ENCODE peak calls at places on chromosomes 16 and 17, in ten cellular contexts. One of them, this sample, is unnamed. For H3K36me3, the result is how much of the 10 kb centered on the place peaks cover.

GRCh38 chr17:49993423-49994037 is 1.5 kb downstream of the DLX3 start:
- DNase-seq in thoracic aorta: no peak
- DNase-seq in mesendoderm: peak
- DNase-seq in Caco-2: no peak
- DNase-seq in transverse colon: no peak
- DNase-seq in tibial nerve: no peak
- DNase-seq in fibroblast of lung: peak
- DNase-seq in heart right ventricle: no peak
- DNase-seq in adrenal gland: peak
- DNase-seq in brain microvascular endothelial cell: no peak
- DNase-seq in this sample: peak

GRCh38 chr17:39138416-39139136 is 12.9 kb downstream of the PLXDC1 start:
- DNase-seq in tibial nerve: no peak
- DNase-seq in Caco-2: no peak
- DNase-seq in transverse colon: no peak
- DNase-seq in thoracic aorta: no peak
- DNase-seq in fibroblast of lung: peak
- DNase-seq in mesendoderm: no peak
- DNase-seq in heart right ventricle: no peak
- DNase-seq in adrenal gland: no peak
- DNase-seq in brain microvascular endothelial cell: no peak
- DNase-seq in this sample: no peak

GRCh38 chr17:72143245-72143644 is 22.4 kb downstream of the SOX9 start:
- DNase-seq in transverse colon: no peak
- DNase-seq in adrenal gland: no peak
- DNase-seq in mesendoderm: no peak
- DNase-seq in tibial nerve: no peak
- DNase-seq in fibroblast of lung: no peak
- DNase-seq in brain microvascular endothelial cell: no peak
- DNase-seq in Caco-2: no peak
- DNase-seq in thoracic aorta: no peak
- DNase-seq in heart right ventricle: no peak
- DNase-seq in this sample: no peak

GRCh38 chr17:29619251-29619650 is 3.5 kb downstream of the CORO6 start:
- DNase-seq in mesendoderm: peak
- DNase-seq in tibial nerve: no peak
- DNase-seq in adrenal gland: no peak
- DNase-seq in fibroblast of lung: peak
- DNase-seq in brain microvascular endothelial cell: no peak
- DNase-seq in thoracic aorta: no peak
- DNase-seq in heart right ventricle: peak
- DNase-seq in Caco-2: no peak
- DNase-seq in transverse colon: no peak
- DNase-seq in this sample: peak

GRCh38 chr16:72829846-72830620 is 217.9 kb downstream of the ZFHX3 start:
- DNase-seq in thoracic aorta: no peak
- DNase-seq in tibial nerve: no peak
- DNase-seq in brain microvascular endothelial cell: no peak
- DNase-seq in transverse colon: no peak
- DNase-seq in heart right ventricle: no peak
- DNase-seq in mesendoderm: no peak
- DNase-seq in adrenal gland: no peak
- DNase-seq in Caco-2: no peak
- DNase-seq in fibroblast of lung: no peak
- DNase-seq in this sample: no peak

GRCh38 chr17:79042421-79043190 is 18.6 kb downstream of the C1QTNF1 start:
- DNase-seq in heart right ventricle: peak
- DNase-seq in thoracic aorta: no peak
- DNase-seq in tibial nerve: peak
- DNase-seq in fibroblast of lung: no peak
- DNase-seq in Caco-2: peak
- DNase-seq in brain microvascular endothelial cell: peak
- DNase-seq in adrenal gland: peak
- DNase-seq in mesendoderm: peak
- DNase-seq in transverse colon: peak
- DNase-seq in this sample: peak

GRCh38 chr17:73592531-73592961 is 51.7 kb downstream of the SDK2 start:
- DNase-seq in adrenal gland: peak
- DNase-seq in thoracic aorta: no peak
- DNase-seq in Caco-2: no peak
- DNase-seq in brain microvascular endothelial cell: no peak
- DNase-seq in mesendoderm: no peak
- DNase-seq in fibroblast of lung: no peak
- DNase-seq in heart right ventricle: no peak
- DNase-seq in tibial nerve: no peak
- DNase-seq in transverse colon: no peak
- DNase-seq in this sample: no peak

GRCh38 chr17:3796110-3796821 is 4.7 kb downstream of the ITGAE start:
- DNase-seq in heart right ventricle: no peak
- DNase-seq in tibial nerve: no peak
- DNase-seq in mesendoderm: no peak
- DNase-seq in transverse colon: peak
- DNase-seq in brain microvascular endothelial cell: no peak
- DNase-seq in thoracic aorta: no peak
- DNase-seq in fibroblast of lung: peak
- DNase-seq in Caco-2: no peak
- DNase-seq in adrenal gland: peak
- DNase-seq in this sample: peak

GRCh38 chr17:50087246-50087911 is 7.8 kb upstream of the PDK2 start:
- DNase-seq in mesendoderm: peak
- DNase-seq in thoracic aorta: no peak
- DNase-seq in brain microvascular endothelial cell: peak
- DNase-seq in heart right ventricle: peak
- DNase-seq in transverse colon: peak
- DNase-seq in fibroblast of lung: peak
- DNase-seq in Caco-2: peak
- DNase-seq in tibial nerve: peak
- DNase-seq in adrenal gland: peak
- DNase-seq in this sample: peak

GRCh38 chr17:30450125-30451027 is 26.8 kb upstream of the GOSR1 start:
- DNase-seq in Caco-2: peak
- DNase-seq in tibial nerve: no peak
- DNase-seq in adrenal gland: no peak
- DNase-seq in transverse colon: no peak
- DNase-seq in mesendoderm: no peak
- DNase-seq in heart right ventricle: no peak
- DNase-seq in brain microvascular endothelial cell: peak
- DNase-seq in thoracic aorta: no peak
- DNase-seq in fibroblast of lung: no peak
- DNase-seq in this sample: no peak

GRCh38 chr17:44921122-44921882 is 6.0 kb upstream of the GFAP start:
- DNase-seq in adrenal gland: no peak
- DNase-seq in thoracic aorta: no peak
- DNase-seq in heart right ventricle: no peak
- DNase-seq in Caco-2: peak
- DNase-seq in transverse colon: no peak
- DNase-seq in tibial nerve: no peak
- DNase-seq in brain microvascular endothelial cell: no peak
- DNase-seq in fibroblast of lung: no peak
- DNase-seq in mesendoderm: peak
- DNase-seq in this sample: peak

GRCh38 chr16:8623634-8624033 is 2.1 kb downstream of the METTL22 start:
- DNase-seq in fibroblast of lung: peak
- DNase-seq in transverse colon: no peak
- DNase-seq in adrenal gland: no peak
- DNase-seq in mesendoderm: peak
- DNase-seq in heart right ventricle: no peak
- DNase-seq in thoracic aorta: no peak
- DNase-seq in tibial nerve: no peak
- DNase-seq in Caco-2: no peak
- DNase-seq in brain microvascular endothelial cell: no peak
- DNase-seq in this sample: no peak

GRCh38 chr17:19464033-19465026 is 53.3 kb downstream of the RNF112 start:
- DNase-seq in fibroblast of lung: peak
- DNase-seq in brain microvascular endothelial cell: no peak
- DNase-seq in heart right ventricle: no peak
- DNase-seq in adrenal gland: peak
- DNase-seq in Caco-2: no peak
- DNase-seq in transverse colon: no peak
- DNase-seq in thoracic aorta: no peak
- DNase-seq in mesendoderm: no peak
- DNase-seq in tibial nerve: peak
- DNase-seq in this sample: no peak

GRCh38 chr16:89153848-89154271 is 17.7 kb upstream of the CDH15 start:
- DNase-seq in tibial nerve: no peak
- DNase-seq in mesendoderm: no peak
- DNase-seq in transverse colon: no peak
- DNase-seq in heart right ventricle: no peak
- DNase-seq in adrenal gland: no peak
- DNase-seq in thoracic aorta: no peak
- DNase-seq in Caco-2: no peak
- DNase-seq in brain microvascular endothelial cell: no peak
- DNase-seq in fibroblast of lung: no peak
- DNase-seq in this sample: no peak

GRCh38 chr17:77794846-77795245 is 163.7 kb upstream of the TNRC6C start:
- DNase-seq in mesendoderm: no peak
- DNase-seq in thoracic aorta: no peak
- DNase-seq in tibial nerve: no peak
- DNase-seq in Caco-2: no peak
- DNase-seq in heart right ventricle: no peak
- DNase-seq in adrenal gland: no peak
- DNase-seq in fibroblast of lung: no peak
- DNase-seq in brain microvascular endothelial cell: no peak
- DNase-seq in transverse colon: no peak
- DNase-seq in this sample: no peak

DNA sequence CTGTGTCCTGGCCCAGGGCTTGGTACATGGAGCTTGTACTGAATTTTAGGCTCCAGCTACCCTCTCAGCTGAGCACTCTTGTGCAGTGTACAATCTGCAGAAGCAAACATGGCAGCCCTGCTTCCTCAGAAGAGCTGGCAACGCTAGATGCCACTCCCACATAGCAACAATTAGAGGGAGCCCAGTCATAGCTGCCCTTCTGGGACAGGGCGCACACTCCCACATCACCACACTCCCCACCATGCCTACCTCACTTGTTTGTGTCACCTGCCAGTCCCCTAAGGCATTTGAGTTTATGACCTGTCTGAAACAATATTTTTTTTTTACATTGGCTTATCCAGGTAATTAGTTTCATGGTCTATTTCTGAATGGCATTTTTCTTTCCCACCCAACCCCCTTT is 72.3 kb downstream of the C17orf67 start:
- DNase-seq in transverse colon: no peak
- DNase-seq in mesendoderm: no peak
- DNase-seq in tibial nerve: no peak
- DNase-seq in thoracic aorta: no peak
- DNase-seq in heart right ventricle: no peak
- DNase-seq in brain microvascular endothelial cell: no peak
- DNase-seq in adrenal gland: no peak
- DNase-seq in Caco-2: no peak
- DNase-seq in fibroblast of lung: no peak
- DNase-seq in this sample: no peak
- H3K36me3 ChIP-seq in transverse colon: under half
- H3K36me3 ChIP-seq in mesendoderm: under half
- H3K36me3 ChIP-seq in tibial nerve: under half
- H3K36me3 ChIP-seq in thoracic aorta: under half
- H3K36me3 ChIP-seq in heart right ventricle: under half
- H3K36me3 ChIP-seq in brain microvascular endothelial cell: under half
- H3K36me3 ChIP-seq in adrenal gland: under half
- H3K36me3 ChIP-seq in Caco-2: under half
- H3K36me3 ChIP-seq in fibroblast of lung: under half
- H3K36me3 ChIP-seq in this sample: under half

GRCh38 chr17:43543300-43543699 is 2.8 kb downstream of the ETV4 start:
- DNase-seq in heart right ventricle: no peak
- DNase-seq in adrenal gland: no peak
- DNase-seq in thoracic aorta: no peak
- DNase-seq in brain microvascular endothelial cell: no peak
- DNase-seq in fibroblast of lung: no peak
- DNase-seq in transverse colon: no peak
- DNase-seq in Caco-2: no peak
- DNase-seq in mesendoderm: no peak
- DNase-seq in tibial nerve: no peak
- DNase-seq in this sample: no peak

GRCh38 chr17:43546317-43547188 is at the start of gene ETV4:
- DNase-seq in adrenal gland: peak
- DNase-seq in tibial nerve: peak
- DNase-seq in transverse colon: peak
- DNase-seq in brain microvascular endothelial cell: peak
- DNase-seq in heart right ventricle: peak
- DNase-seq in Caco-2: peak
- DNase-seq in mesendoderm: peak
- DNase-seq in fibroblast of lung: peak
- DNase-seq in thoracic aorta: peak
- DNase-seq in this sample: peak

GRCh38 chr17:43545383-43545632 is 832 bp downstream of the ETV4 start:
- DNase-seq in adrenal gland: no peak
- DNase-seq in fibroblast of lung: no peak
- DNase-seq in transverse colon: peak
- DNase-seq in mesendoderm: no peak
- DNase-seq in thoracic aorta: no peak
- DNase-seq in Caco-2: no peak
- DNase-seq in tibial nerve: no peak
- DNase-seq in brain microvascular endothelial cell: no peak
- DNase-seq in heart right ventricle: no peak
- DNase-seq in this sample: no peak

GRCh38 chr17:43542854-43543253 is 3.3 kb downstream of the ETV4 start:
- DNase-seq in heart right ventricle: no peak
- DNase-seq in tibial nerve: no peak
- DNase-seq in transverse colon: no peak
- DNase-seq in thoracic aorta: no peak
- DNase-seq in mesendoderm: no peak
- DNase-seq in fibroblast of lung: no peak
- DNase-seq in Caco-2: no peak
- DNase-seq in adrenal gland: no peak
- DNase-seq in brain microvascular endothelial cell: no peak
- DNase-seq in this sample: no peak

GRCh38 chr17:43543771-43544575 is 2.2 kb downstream of the ETV4 start:
- DNase-seq in adrenal gland: no peak
- DNase-seq in thoracic aorta: no peak
- DNase-seq in fibroblast of lung: no peak
- DNase-seq in Caco-2: no peak
- DNase-seq in brain microvascular endothelial cell: no peak
- DNase-seq in tibial nerve: no peak
- DNase-seq in heart right ventricle: no peak
- DNase-seq in mesendoderm: no peak
- DNase-seq in transverse colon: no peak
- DNase-seq in this sample: no peak
- H3K4me3 ChIP-seq in adrenal gland: no peak
- H3K4me3 ChIP-seq in thoracic aorta: no peak
- H3K4me3 ChIP-seq in fibroblast of lung: no peak
- H3K4me3 ChIP-seq in Caco-2: peak
- H3K4me3 ChIP-seq in brain microvascular endothelial cell: peak
- H3K4me3 ChIP-seq in tibial nerve: no peak
- H3K4me3 ChIP-seq in heart right ventricle: no peak
- H3K4me3 ChIP-seq in mesendoderm: peak
- H3K4me3 ChIP-seq in transverse colon: no peak
- H3K4me3 ChIP-seq in this sample: peak

GRCh38 chr16:68257906-68258800 is 6.2 kb upstream of the SLC7A6 start:
- DNase-seq in tibial nerve: no peak
- DNase-seq in brain microvascular endothelial cell: peak
- DNase-seq in transverse colon: peak
- DNase-seq in heart right ventricle: no peak
- DNase-seq in fibroblast of lung: peak
- DNase-seq in Caco-2: peak
- DNase-seq in thoracic aorta: no peak
- DNase-seq in adrenal gland: peak
- DNase-seq in mesendoderm: no peak
- DNase-seq in this sample: peak
- H3K36me3 ChIP-seq in tibial nerve: under half
- H3K36me3 ChIP-seq in brain microvascular endothelial cell: under half
- H3K36me3 ChIP-seq in transverse colon: under half
- H3K36me3 ChIP-seq in heart right ventricle: half or more
- H3K36me3 ChIP-seq in fibroblast of lung: under half
- H3K36me3 ChIP-seq in Caco-2: under half
- H3K36me3 ChIP-seq in thoracic aorta: under half
- H3K36me3 ChIP-seq in adrenal gland: under half
- H3K36me3 ChIP-seq in mesendoderm: under half
- H3K36me3 ChIP-seq in this sample: under half

GRCh38 chr16:67326472-67327309 is at the start of the genes KCTD19 and LRRC36:
- DNase-seq in adrenal gland: peak
- DNase-seq in fibroblast of lung: no peak
- DNase-seq in brain microvascular endothelial cell: no peak
- DNase-seq in mesendoderm: peak
- DNase-seq in thoracic aorta: no peak
- DNase-seq in tibial nerve: peak
- DNase-seq in Caco-2: peak
- DNase-seq in transverse colon: peak
- DNase-seq in heart right ventricle: peak
- DNase-seq in this sample: peak
- H3K4me3 ChIP-seq in adrenal gland: peak
- H3K4me3 ChIP-seq in fibroblast of lung: peak
- H3K4me3 ChIP-seq in brain microvascular endothelial cell: peak
- H3K4me3 ChIP-seq in mesendoderm: peak
- H3K4me3 ChIP-seq in thoracic aorta: peak
- H3K4me3 ChIP-seq in tibial nerve: peak
- H3K4me3 ChIP-seq in Caco-2: peak
- H3K4me3 ChIP-seq in transverse colon: peak
- H3K4me3 ChIP-seq in heart right ventricle: peak
- H3K4me3 ChIP-seq in this sample: peak

This sample was measured in H7.